ENCODE peak calls at places on chromosomes 11 and 22, in nine cellular contexts. J is epithelial cell of esophagus; G is cardiac muscle cell; B is fibroblast of the aortic adventitia; A is OCI-LY7; I is cardiac fibroblast; X is CD8-positive, alpha-beta memory T cell; E is osteoblast; P is breast epithelium. T is an unnamed sample.
A peak's percentile ranks its signal among the peaks of the same experiment; 100 is the strongest.

GRCh38 chr22:48957311-48957986 is 870.2 kb downstream of the BRD1 start:
- DNase-seq in B (no peak), A (no peak), I (no peak), E (peak; percentile 67), J (no peak), G (no peak), P (peak; percentile 4), X (no peak), T (no peak)

GRCh38 chr11:112248216-112248615 is 12.4 kb downstream of the PLET1 start:
- DNase-seq in B (peak; percentile 58), J (peak; percentile 62), A (no peak), G (no peak), X (no peak), E (peak; percentile 26), I (peak; percentile 48), P (no peak), T (no peak)

GRCh38 chr22:43891360-43892182 is at the start of gene PNPLA5:
- DNase-seq in J (peak; percentile 23), I (no peak), P (no peak), A (no peak), B (no peak), E (peak; percentile 80), G (no peak), X (no peak), T (no peak)

GRCh38 chr11:27795955-27796861 is 96.0 kb upstream of the BDNF start:
- DNase-seq in A (no peak), J (no peak), E (no peak), G (no peak), B (no peak), P (no peak), X (no peak), I (no peak), T (no peak)

GRCh38 chr22:32632650-32633049 is 158.0 kb downstream of the FBXO7 start:
- DNase-seq in E (no peak), X (no peak), J (no peak), P (no peak), A (no peak), I (no peak), G (no peak), B (no peak), T (no peak)

GRCh38 chr11:70384486-70385152 is 13.7 kb upstream of the CTTN start:
- DNase-seq in A (no peak), P (no peak), I (no peak), G (no peak), B (no peak), X (no peak), E (peak; percentile 73), J (no peak), T (no peak)

GRCh38 chr22:46613606-46613997 is 6.6 kb upstream of the GRAMD4 start:
- DNase-seq in P (no peak), E (no peak), G (no peak), X (no peak), A (peak; percentile 78), J (no peak), I (peak; percentile 9), B (no peak), T (peak; percentile 51)

GRCh38 chr22:20979243-20979809 is 2.8 kb upstream of the LZTR1 start:
- DNase-seq in A (no peak), G (peak; percentile 93), B (peak; percentile 49), E (peak; percentile 97), X (peak; percentile 45), J (peak; percentile 90), P (peak; percentile 83), I (peak; percentile 83), T (no peak)

GRCh38 chr22:25282346-25282670 is 62.9 kb downstream of the CRYBB2 start:
- DNase-seq in J (no peak), A (no peak), E (peak; percentile 64), B (no peak), P (no peak), G (no peak), I (no peak), X (no peak), T (no peak)

GRCh38 chr11:8338138-8338537 is 74.5 kb upstream of the LMO1 start:
- DNase-seq in A (peak; percentile 21), X (no peak), P (no peak), B (peak; percentile 11), J (peak; percentile 22), G (peak; percentile 57), E (peak; percentile 93), I (peak; percentile 32), T (no peak)

GRCh38 chr11:98835336-98835735 is 185.4 kb upstream of the CNTN5 start:
- DNase-seq in A (no peak), J (no peak), G (peak; percentile 0), X (no peak), P (no peak), I (no peak), B (no peak), E (no peak), T (no peak)

GRCh38 chr11:47415091-47415854 is 6.9 kb downstream of the SLC39A13 start:
- DNase-seq in X (no peak), J (no peak), G (no peak), A (no peak), I (no peak), B (no peak), E (peak; percentile 63), P (no peak), T (no peak)
- H3K4me3 ChIP-seq in X (no peak overlapping the region), J (no peak overlapping the region), G (no peak overlapping the region), A (no peak overlapping the region), I (no peak overlapping the region), B (no peak overlapping the region), E (no peak overlapping the region), P (no peak overlapping the region), T (no peak overlapping the region)

DNA sequence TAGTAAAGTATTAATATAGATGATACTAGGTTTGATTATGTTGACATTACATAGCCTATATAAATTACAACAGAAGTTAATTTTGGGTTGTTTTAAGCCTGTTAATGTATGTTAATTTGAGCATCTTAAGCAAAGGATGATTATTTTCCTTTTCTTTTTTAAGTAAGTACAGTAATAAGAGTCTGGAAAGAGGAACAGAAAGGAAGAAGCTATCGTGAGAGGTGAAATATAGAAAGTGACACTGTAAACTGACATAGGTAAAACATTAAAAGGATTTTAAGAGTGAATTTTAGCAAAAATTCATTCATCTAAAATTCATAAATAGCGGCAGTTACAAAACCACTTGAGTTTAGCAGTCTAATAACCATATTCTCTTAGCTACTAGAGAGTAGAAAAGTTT is 45.5 kb downstream of the FAR1 start:
- DNase-seq in P (no peak), G (no peak), X (no peak), B (no peak), J (no peak), I (no peak), A (no peak), E (no peak), T (no peak)
- H3K4me3 ChIP-seq in P (no peak overlapping the region), G (no peak overlapping the region), X (no peak overlapping the region), B (no peak overlapping the region), J (no peak overlapping the region), I (no peak overlapping the region), A (no peak overlapping the region), E (no peak overlapping the region), T (no peak overlapping the region)

DNA sequence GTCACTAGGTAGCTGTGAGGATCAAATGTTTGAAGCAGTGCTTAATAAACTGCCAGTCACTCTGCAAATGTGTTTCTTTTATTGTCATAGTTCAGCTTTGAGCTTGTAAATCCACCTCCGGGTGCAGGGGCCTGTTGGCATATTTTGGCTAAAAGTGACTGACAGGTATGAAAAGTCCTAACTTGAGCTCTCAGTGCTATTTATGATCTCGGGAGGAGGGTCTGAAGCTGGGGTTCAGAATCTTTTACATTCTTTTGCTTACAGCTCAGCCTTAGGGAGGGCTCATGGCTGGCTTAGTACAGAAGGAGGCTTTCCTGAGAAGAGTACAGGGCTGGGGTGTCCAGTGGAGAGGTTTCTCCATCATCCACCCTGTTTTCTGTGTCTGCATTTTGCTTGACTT is 1.5 kb downstream of the ASPHD2 start:
- DNase-seq in P (no peak), J (no peak), E (no peak), X (no peak), I (no peak), A (no peak), G (no peak), B (no peak), T (no peak)
- H3K4me3 ChIP-seq in P (no peak overlapping the region), J (no peak overlapping the region), E (no peak overlapping the region), X (no peak overlapping the region), I (no peak overlapping the region), A (peak overlapping the region; percentile 73), G (no peak overlapping the region), B (no peak overlapping the region), T (no peak overlapping the region)

DNA sequence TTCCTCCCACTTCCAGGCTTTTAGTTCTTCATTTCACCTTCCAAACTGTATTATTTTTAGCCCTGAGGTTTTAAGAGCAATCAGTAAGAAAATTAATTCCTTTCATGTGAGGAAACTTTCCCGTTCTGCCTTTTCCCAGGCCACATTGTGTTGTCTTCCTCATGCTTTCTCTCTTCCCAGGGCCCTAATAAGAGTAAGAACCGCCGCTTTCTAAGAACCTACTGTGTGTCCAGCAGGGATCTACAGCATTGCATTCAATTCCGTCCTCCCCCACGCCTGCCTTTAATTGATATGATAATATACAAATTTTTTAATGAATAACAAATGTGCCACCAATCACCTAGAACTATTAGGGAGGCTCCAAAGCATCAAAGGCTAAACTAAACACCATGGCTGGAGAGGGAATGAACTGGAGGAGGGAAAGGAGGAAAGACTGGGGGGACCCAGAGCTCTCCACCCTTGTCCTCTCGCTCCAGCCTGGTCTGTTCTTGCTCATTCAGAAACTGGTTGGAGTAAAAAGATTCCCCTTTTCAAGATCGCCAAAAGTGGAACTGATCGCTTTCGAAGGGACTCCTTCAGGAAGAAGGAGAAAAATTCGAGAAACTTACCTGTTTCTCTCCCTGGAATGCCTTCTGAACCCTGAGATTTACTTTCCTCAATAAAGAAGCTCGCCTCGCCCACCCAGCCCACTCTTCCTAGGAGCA is 46.8 kb downstream of the OR4D9 start:
- DNase-seq in X (no peak), P (no peak), G (no peak), B (no peak), E (no peak), J (no peak), I (no peak), A (no peak), T (no peak)
- H3K4me3 ChIP-seq in X (no peak overlapping the region), P (no peak overlapping the region), G (peak overlapping the region; percentile 27), B (peak overlapping the region; percentile 35), E (peak overlapping the region; percentile 78), J (peak overlapping the region; percentile 25), I (peak overlapping the region; percentile 31), A (peak overlapping the region; percentile 65), T (peak overlapping the region; percentile 52)

GRCh38 chr11:101470881-101471535 is 112.8 kb downstream of the TRPC6 start:
- DNase-seq in J (peak; percentile 41), X (no peak), E (no peak), A (no peak), B (no peak), I (peak; percentile 12), P (no peak), G (no peak), T (no peak)
- H3K4me3 ChIP-seq in J (no peak overlapping the region), X (no peak overlapping the region), E (no peak overlapping the region), A (no peak overlapping the region), B (no peak overlapping the region), I (no peak overlapping the region), P (no peak overlapping the region), G (no peak overlapping the region), T (no peak overlapping the region)

DNA sequence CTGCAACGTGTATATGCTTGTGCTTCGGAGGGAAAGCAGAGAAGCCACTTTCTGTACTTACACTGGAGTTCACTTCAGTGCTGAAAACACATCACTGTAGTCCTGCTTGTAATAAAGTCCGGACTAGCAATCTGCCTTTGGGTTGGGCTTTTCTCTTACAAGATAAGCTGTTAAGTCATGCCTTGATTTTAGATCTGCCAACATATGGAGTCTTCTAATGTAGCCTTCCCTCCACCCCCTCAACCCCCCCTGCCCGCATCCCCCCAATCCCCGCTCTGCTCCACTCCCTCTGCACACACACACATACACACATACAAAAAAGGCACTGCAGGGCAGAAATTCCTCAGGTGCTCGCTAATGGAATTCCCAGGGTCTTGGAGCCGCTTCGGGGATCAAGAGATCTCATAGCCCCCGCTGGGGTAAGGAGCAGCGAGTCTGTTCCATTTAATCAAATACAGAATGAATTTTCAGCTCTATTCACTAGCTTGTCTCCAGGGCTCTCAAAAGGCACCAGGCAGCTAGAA is 3.4 kb downstream of the CDON start:
- DNase-seq in G (no peak), J (no peak), E (no peak), I (no peak), A (no peak), P (no peak), X (no peak), B (no peak), T (no peak)
- H3K4me3 ChIP-seq in G (no peak overlapping the region), J (no peak overlapping the region), E (no peak overlapping the region), I (no peak overlapping the region), A (no peak overlapping the region), P (no peak overlapping the region), X (no peak overlapping the region), B (no peak overlapping the region), T (no peak overlapping the region)